ENCODE peak calls at places on chromosome 5, in nine cellular contexts. R is NAMALWA; N is stimulated activated CD4-positive, alpha-beta T cell treated with anti-CD3 and anti-CD28 coated beads, TNF-alpha, amount 100 ng/mL, for 48 hours; F is T-helper 17 cell; M is Peyer's patch; H is amniotic stem cell; T is activated naive CD4-positive, alpha-beta T cell treated with anti-CD3 and anti-CD28 coated beads for 36 hours; D is AG09309; G is activated T-helper 1 cell treated with anti-CD3 and anti-CD28 coated beads, Interleukin-2, amount 50 U/mL, for 16 hours. Y is an unnamed sample.

GRCh38 chr5:158648631-158649030 is 451.1 kb downstream of the EBF1 start:
- DNase-seq in D (no peak), H (peak), R (no peak), M (no peak), T (no peak), N (no peak), G (no peak), F (no peak), Y (no peak)

GRCh38 chr5:98206566-98206965 is 566.9 kb upstream of the RGMB start:
- DNase-seq in F (no peak), T (no peak), D (no peak), R (no peak), N (no peak), M (no peak), H (no peak), G (no peak), Y (no peak)

GRCh38 chr5:62354028-62354874 is 48.2 kb downstream of the KIF2A start:
- DNase-seq in G (no peak), N (no peak), H (peak), T (no peak), M (no peak), R (peak), F (no peak), D (peak), Y (peak)

GRCh38 chr5:136638084-136638483 is 272.7 kb upstream of the TRPC7 start:
- DNase-seq in T (no peak), R (no peak), F (no peak), D (peak), N (no peak), H (no peak), G (no peak), M (no peak), Y (no peak)

GRCh38 chr5:10439692-10440091 is 2.0 kb upstream of the ROPN1L start:
- DNase-seq in D (no peak), M (no peak), N (no peak), H (no peak), G (no peak), F (no peak), T (no peak), R (no peak), Y (no peak)

GRCh38 chr5:52457808-52458207 is 329.9 kb upstream of the ITGA1 start:
- DNase-seq in F (no peak), T (no peak), D (no peak), M (no peak), H (no peak), N (no peak), R (no peak), G (no peak), Y (no peak)

GRCh38 chr5:34866989-34867471 is 28.1 kb downstream of the TTC23L start:
- DNase-seq in R (no peak), T (no peak), D (no peak), N (no peak), F (no peak), G (no peak), M (no peak), H (no peak), Y (no peak)

GRCh38 chr5:77987331-77987730 is 211.2 kb upstream of the TBCA start:
- DNase-seq in R (no peak), N (no peak), H (no peak), T (no peak), D (no peak), F (no peak), G (no peak), M (no peak), Y (no peak)

GRCh38 chr5:9365501-9365900 is 180.4 kb downstream of the SEMA5A start:
- DNase-seq in D (no peak), H (no peak), G (no peak), R (no peak), M (no peak), T (no peak), N (no peak), F (no peak), Y (no peak)

GRCh38 chr5:21419383-21419782 is 1431.4 kb upstream of the CDH18 start:
- DNase-seq in D (no peak), T (no peak), H (no peak), M (no peak), F (no peak), R (no peak), N (no peak), G (no peak), Y (no peak)

GRCh38 chr5:180825768-180826525 is 23.3 kb upstream of the MGAT1 start:
- DNase-seq in F (no peak), N (no peak), T (peak), D (no peak), M (peak), H (peak), G (no peak), R (no peak), Y (peak)

GRCh38 chr5:76544268-76544926 is 78.8 kb downstream of the F2RL2 start:
- DNase-seq in T (peak), H (no peak), M (peak), N (peak), F (peak), G (no peak), D (no peak), R (peak), Y (peak)

GRCh38 chr5:179869641-179870402 is 11.2 kb upstream of the MRNIP start:
- DNase-seq in M (no peak), T (no peak), H (no peak), G (no peak), R (no peak), N (no peak), D (no peak), F (no peak), Y (no peak)

GRCh38 chr5:141382469-141383294 is at the start of gene PCDHGA7:
- DNase-seq in M (no peak), H (no peak), T (no peak), D (no peak), N (no peak), G (no peak), R (no peak), F (no peak), Y (no peak)

GRCh38 chr5:178832618-178833201 is 27.0 kb upstream of the ZNF354B start:
- DNase-seq in G (no peak), F (no peak), N (no peak), D (no peak), M (no peak), H (no peak), T (no peak), R (peak), Y (no peak)

GRCh38 chr5:112800901-112801300 is 60.2 kb upstream of the SRP19 start:
- DNase-seq in G (no peak), F (no peak), H (no peak), R (no peak), D (no peak), M (no peak), N (no peak), T (no peak), Y (no peak)

GRCh38 chr5:81142108-81142507 is 91.0 kb upstream of the CKMT2 start:
- DNase-seq in R (no peak), H (no peak), D (no peak), F (no peak), M (no peak), G (no peak), N (no peak), T (no peak), Y (no peak)

GRCh38 chr5:7856855-7857254 is 5.9 kb upstream of the CFAP90 start:
- DNase-seq in R (peak), G (no peak), D (no peak), N (no peak), M (no peak), F (no peak), T (peak), H (no peak), Y (peak)

GRCh38 chr5:146447734-146448380 is 724 bp downstream of the TCERG1 start:
- DNase-seq in R (peak), T (peak), N (peak), H (no peak), G (no peak), D (peak), M (peak), F (no peak), Y (peak)

GRCh38 chr5:180601591-180602480 is 10.5 kb upstream of the SCGB3A1 start:
- DNase-seq in G (no peak), N (no peak), D (no peak), F (peak), R (no peak), T (peak), H (no peak), M (peak), Y (no peak)

GRCh38 chr5:138975098-138975847 is 100.1 kb upstream of the LRRTM2 start:
- DNase-seq in T (no peak), D (peak), H (no peak), G (no peak), M (peak), N (no peak), R (no peak), F (no peak), Y (no peak)

GRCh38 chr5:178555005-178555404 is 35.2 kb downstream of the COL23A1 start:
- DNase-seq in G (no peak), F (no peak), T (no peak), N (no peak), H (no peak), D (no peak), R (no peak), M (no peak), Y (no peak)

GRCh38 chr5:1476181-1476966 is 31.1 kb upstream of the SLC6A3 start:
- DNase-seq in H (no peak), G (no peak), N (no peak), D (no peak), M (peak), T (no peak), F (no peak), R (no peak), Y (no peak)

GRCh38 chr5:179415291-179416060 is 70.2 kb upstream of the ADAMTS2 start:
- DNase-seq in R (no peak), G (no peak), D (no peak), H (no peak), F (no peak), M (no peak), T (no peak), N (no peak), Y (no peak)

GRCh38 chr5:8788246-8788645 is 757.6 kb downstream of the SEMA5A start:
- DNase-seq in D (no peak), H (no peak), T (no peak), N (no peak), R (no peak), M (no peak), G (no peak), F (no peak), Y (no peak)

GRCh38 chr5:39405489-39405888 is 19.3 kb downstream of the DAB2 start:
- DNase-seq in D (no peak), N (no peak), T (no peak), F (no peak), M (no peak), H (no peak), G (no peak), R (no peak), Y (no peak)